ENCODE peak calls at places on chromosomes 6 and 20, in nine cellular contexts. J is HFF-Myc; K is activated CD4-positive, alpha-beta T cell treated with anti-CD3 and anti-CD28 coated beads, Interleukin-2, amount 50 U/mL, for 48 hours; T is Right ventricle myocardium superior; M is amygdala; V is natural killer cell; R is NCI-H748 treated with DMSO at 0.1 percent for 48 hours; O is sciatic nerve; P is stimulated activated CD4-positive, alpha-beta T cell treated with anti-CD3 and anti-CD28 coated beads, TNF-alpha, amount 100 ng/mL, for 24 hours. L is an unnamed sample.

GRCh38 chr6:82068721-82069120 is 178.8 kb downstream of the IBTK start:
- DNase-seq in V (no peak), R (no peak), J (no peak), P (no peak), O (no peak), K (no peak), M (no peak), T (no peak), L (no peak)

GRCh38 chr20:50369225-50370035 is 140.8 kb upstream of the PTPN1 start:
- DNase-seq in V (no peak), O (no peak), R (no peak), P (no peak), K (no peak), T (no peak), J (no peak), M (no peak), L (no peak)

GRCh38 chr20:25273541-25274358 is 25.9 kb downstream of the PYGB start:
- DNase-seq in V (no peak), P (no peak), O (peak), M (no peak), K (no peak), T (peak), J (no peak), R (no peak), L (no peak)

GRCh38 chr6:132715204-132715603 is 1.3 kb upstream of the VNN1 start:
- DNase-seq in P (no peak), O (no peak), J (no peak), K (no peak), R (no peak), M (no peak), T (peak), V (no peak), L (peak)

GRCh38 chr6:79152269-79152737 is 74.2 kb upstream of the PHIP start:
- DNase-seq in M (no peak), V (no peak), R (no peak), P (no peak), K (no peak), O (no peak), T (no peak), J (no peak), L (no peak)

GRCh38 chr6:3307436-3307835 is 48.7 kb downstream of the PSMG4 start:
- DNase-seq in P (no peak), T (no peak), J (no peak), V (no peak), O (peak), R (no peak), M (no peak), K (no peak), L (no peak)

GRCh38 chr20:23358563-23358906 is 3.4 kb upstream of the GZF1 start:
- DNase-seq in O (no peak), J (no peak), M (no peak), T (no peak), R (no peak), K (no peak), P (no peak), V (no peak), L (no peak)

GRCh38 chr20:51275816-51276215 is 252.9 kb upstream of the KCNG1 start:
- DNase-seq in V (no peak), R (no peak), M (no peak), K (no peak), O (no peak), T (no peak), P (no peak), J (no peak), L (no peak)

GRCh38 chr20:56987992-56988391 is 278.4 kb downstream of the BMP7 start:
- DNase-seq in K (no peak), J (no peak), V (no peak), T (no peak), M (no peak), R (no peak), P (no peak), O (no peak), L (no peak)

GRCh38 chr6:88167625-88167937 is 1.4 kb upstream of the CNR1 start:
- DNase-seq in J (no peak), T (no peak), R (no peak), O (no peak), V (no peak), M (no peak), P (no peak), K (no peak), L (no peak)

GRCh38 chr6:113172531-113172966 is 684.6 kb upstream of the MARCKS start:
- DNase-seq in V (no peak), T (peak), R (peak), K (no peak), P (no peak), M (peak), J (no peak), O (no peak), L (no peak)

GRCh38 chr6:105794263-105794662 is 291.9 kb upstream of the PRDM1 start:
- DNase-seq in K (no peak), J (no peak), R (no peak), O (peak), V (no peak), T (peak), M (no peak), P (no peak), L (no peak)

GRCh38 chr6:150016324-150017185 is 8.8 kb downstream of the RAET1L start:
- DNase-seq in J (peak), M (no peak), P (no peak), V (no peak), O (no peak), R (peak), K (no peak), T (peak), L (peak)

GRCh38 chr6:81766482-81767069 is 14.1 kb upstream of the TENT5A start:
- DNase-seq in P (no peak), M (no peak), J (peak), K (no peak), T (no peak), R (peak), V (no peak), O (no peak), L (peak)

GRCh38 chr6:150499882-150500312 is 99.8 kb upstream of the PLEKHG1 start:
- DNase-seq in K (no peak), M (no peak), V (no peak), O (no peak), J (peak), P (no peak), R (no peak), T (no peak), L (no peak)

GRCh38 chr6:40169878-40170277 is 235.6 kb upstream of the MOCS1 start:
- DNase-seq in R (no peak), O (no peak), J (no peak), P (no peak), M (no peak), V (no peak), K (no peak), T (no peak), L (no peak)

GRCh38 chr20:53468583-53468982 is 125.1 kb downstream of the ZNF217 start:
- DNase-seq in O (no peak), J (no peak), R (no peak), K (no peak), V (no peak), T (no peak), P (no peak), M (no peak), L (no peak)

GRCh38 chr20:34175072-34175471 is 63.0 kb upstream of the EIF2S2 start:
- DNase-seq in T (no peak), P (no peak), M (no peak), O (no peak), J (no peak), K (no peak), V (no peak), R (no peak), L (no peak)

GRCh38 chr20:36334281-36335075 is 28.3 kb downstream of the DLGAP4 start:
- DNase-seq in R (no peak), P (no peak), T (peak), J (no peak), V (no peak), O (no peak), M (no peak), K (no peak), L (no peak)

GRCh38 chr6:9875605-9876353 is 539.1 kb downstream of the TFAP2A start:
- DNase-seq in P (no peak), J (no peak), V (no peak), O (no peak), R (no peak), K (no peak), M (no peak), T (no peak), L (no peak)

GRCh38 chr6:153000243-153000642 is 2.3 kb downstream of the MTRF1L start:
- DNase-seq in M (no peak), K (no peak), P (no peak), O (no peak), R (no peak), T (no peak), V (no peak), J (no peak), L (no peak)

GRCh38 chr6:85923013-85923430 is 280.3 kb upstream of the SYNCRIP start:
- DNase-seq in P (no peak), M (no peak), O (no peak), V (no peak), J (peak), K (no peak), T (no peak), R (peak), L (no peak)

GRCh38 chr6:142174681-142175080 is 27.6 kb downstream of the VTA1 start:
- DNase-seq in M (no peak), V (no peak), R (no peak), T (no peak), P (no peak), K (no peak), J (no peak), O (no peak), L (no peak)

GRCh38 chr6:151071295-151071694 is 168.5 kb upstream of the AKAP12 start:
- DNase-seq in K (no peak), P (no peak), J (no peak), O (peak), M (no peak), T (peak), R (no peak), V (no peak), L (peak)

GRCh38 chr20:25233016-25233772 is 14.7 kb upstream of the PYGB start:
- DNase-seq in V (no peak), P (no peak), R (peak), K (no peak), J (no peak), M (no peak), O (no peak), T (peak), L (no peak)

L was measured in pulmonary artery endothelial cell.